ENCODE peak calls at places on chromosome 13, in seven cellular contexts. A is suprapubic skin; H is heart left ventricle; U is lower lobe of right lung; I is naive thymus-derived CD4-positive, alpha-beta T cell; C is cardiac muscle cell; F is effector memory CD4-positive, alpha-beta T cell. R is an unnamed sample.

GRCh38 chr13:114077938-114078335 is 54.5 kb downstream of the RASA3 start:
- DNase-seq in A (peak; percentile 74), H (no peak), U (peak; percentile 38), I (no peak), C (peak; percentile 74), F (no peak), R (no peak)

GRCh38 chr13:34567558-34567957 is 374.5 kb upstream of the NBEA start:
- DNase-seq in A (no peak), H (no peak), U (no peak), I (no peak), C (no peak), F (no peak), R (no peak)

GRCh38 chr13:59623516-59623915 is 540.2 kb downstream of the DIAPH3 start:
- DNase-seq in A (no peak), H (no peak), U (no peak), I (no peak), C (no peak), F (no peak), R (no peak)

GRCh38 chr13:25708268-25708667 is 336.5 kb downstream of the ATP8A2 start:
- DNase-seq in A (no peak), H (no peak), U (no peak), I (no peak), C (no peak), F (no peak), R (no peak)

GRCh38 chr13:89554801-89555200 is 1792.7 kb upstream of the MIR17HG start:
- DNase-seq in A (no peak), H (no peak), U (no peak), I (no peak), C (no peak), F (no peak), R (no peak)

GRCh38 chr13:21902709-21903098 is 231.8 kb downstream of the FGF9 start:
- DNase-seq in A (no peak), H (no peak), U (no peak), I (no peak), C (no peak), F (no peak), R (no peak)

GRCh38 chr13:96159731-96160130 is 69.8 kb downstream of the HS6ST3 start:
- DNase-seq in A (no peak), H (no peak), U (no peak), I (no peak), C (no peak), F (no peak), R (no peak)

GRCh38 chr13:91878491-91878890 is 480.1 kb downstream of the GPC5 start:
- DNase-seq in A (no peak), H (no peak), U (no peak), I (no peak), C (no peak), F (no peak), R (no peak)

GRCh38 chr13:98343461-98343860 is 166.4 kb upstream of the RNF113B start:
- DNase-seq in A (no peak), H (no peak), U (no peak), I (no peak), C (no peak), F (no peak), R (no peak)

GRCh38 chr13:113437408-113438010 is 15.8 kb downstream of the ADPRHL1 start:
- DNase-seq in A (no peak), H (peak; percentile 15), U (peak; percentile 46), I (no peak), C (peak; percentile 12), F (no peak), R (peak; percentile 41)

GRCh38 chr13:97224544-97225324 is 2.6 kb downstream of the MBNL2 start:
- DNase-seq in A (no peak), H (peak; percentile 43), U (no peak), I (peak; percentile 56), C (peak; percentile 66), F (peak; percentile 14), R (no peak)

GRCh38 chr13:74201530-74201929 is 67.3 kb upstream of the KLF12 start:
- DNase-seq in A (no peak), H (no peak), U (no peak), I (no peak), C (no peak), F (no peak), R (no peak)

GRCh38 chr13:72384879-72385278 is 342.6 kb downstream of the MZT1 start:
- DNase-seq in A (no peak), H (no peak), U (no peak), I (no peak), C (peak; percentile 64), F (no peak), R (no peak)

GRCh38 chr13:25306671-25307464 is 5.4 kb downstream of the NUP58 start:
- DNase-seq in A (no peak), H (no peak), U (no peak), I (no peak), C (no peak), F (no peak), R (no peak)

GRCh38 chr13:45434556-45435371 is 16.6 kb upstream of the SLC25A30 start:
- DNase-seq in A (no peak), H (no peak), U (no peak), I (no peak), C (no peak), F (no peak), R (no peak)

GRCh38 chr13:44652223-44652622 is 76.1 kb upstream of the TSC22D1 start:
- DNase-seq in A (no peak), H (no peak), U (no peak), I (no peak), C (no peak), F (no peak), R (no peak)

GRCh38 chr13:87344176-87344575 is 327.0 kb upstream of the SLITRK5 start:
- DNase-seq in A (no peak), H (no peak), U (no peak), I (no peak), C (no peak), F (no peak), R (no peak)

GRCh38 chr13:109204657-109205056 is 575.2 kb downstream of the MYO16 start:
- DNase-seq in A (no peak), H (no peak), U (no peak), I (no peak), C (no peak), F (no peak), R (no peak)

GRCh38 chr13:110676511-110677204 is 29.3 kb downstream of the CARS2 start:
- DNase-seq in A (no peak), H (peak; percentile 29), U (no peak), I (no peak), C (no peak), F (no peak), R (no peak)

GRCh38 chr13:111555906-111556305 is 235.5 kb downstream of the TEX29 start:
- DNase-seq in A (no peak), H (no peak), U (no peak), I (no peak), C (no peak), F (no peak), R (no peak)

GRCh38 chr13:41520016-41520698 is 62.8 kb downstream of the RGCC start:
- DNase-seq in A (no peak), H (no peak), U (no peak), I (no peak), C (no peak), F (no peak), R (no peak)

GRCh38 chr13:45521292-45521691 is 56.6 kb downstream of the COG3 start:
- DNase-seq in A (no peak), H (no peak), U (no peak), I (no peak), C (peak; percentile 10), F (no peak), R (no peak)

GRCh38 chr13:66926200-66926850 is 303.8 kb downstream of the PCDH9 start:
- DNase-seq in A (no peak), H (no peak), U (no peak), I (no peak), C (no peak), F (no peak), R (no peak)

GRCh38 chr13:109166807-109167206 is 537.4 kb downstream of the MYO16 start:
- DNase-seq in A (no peak), H (peak; percentile 39), U (no peak), I (no peak), C (no peak), F (no peak), R (no peak)

DNA sequence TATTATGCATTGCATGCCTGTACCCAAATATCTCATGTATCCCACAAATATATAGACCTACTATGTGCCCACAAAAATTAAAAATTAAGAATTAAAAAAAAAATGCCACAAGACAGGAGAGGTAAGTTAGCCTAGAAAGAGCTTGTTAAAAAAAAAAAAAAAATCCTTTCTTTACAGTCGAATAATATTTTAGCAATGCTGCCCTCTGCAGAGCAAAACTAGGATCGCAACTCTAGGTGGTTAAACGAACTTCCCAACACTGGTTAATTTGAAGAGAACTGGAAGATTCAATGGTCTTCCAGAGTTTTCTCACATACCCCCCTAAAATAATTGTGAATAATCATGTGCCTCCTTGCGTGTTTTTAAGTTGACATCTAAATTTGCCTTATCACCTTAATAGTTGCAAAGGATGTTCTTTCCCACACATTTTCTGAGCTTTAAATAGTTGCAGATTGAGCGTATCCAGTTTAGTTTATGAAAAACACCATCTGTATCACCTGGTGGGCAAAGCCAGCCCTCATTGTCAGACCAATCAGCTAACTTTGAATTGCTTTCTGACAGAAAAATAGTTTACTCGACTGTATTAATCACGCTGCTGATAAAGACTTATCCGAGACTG is 47.4 kb upstream of the RCBTB2 start:
- DNase-seq in A (no peak), H (peak; percentile 68), U (no peak), I (peak; percentile 47), C (peak; percentile 78), F (peak; percentile 47), R (no peak)
- H3K4me1 ChIP-seq in A (peaks cover 44% of the 10 kb centered on the region), H (peaks cover 3% of the 10 kb centered on the region), U (peaks cover 29% of the 10 kb centered on the region), I (peaks cover 6% of the 10 kb centered on the region), C (peaks cover 6% of the 10 kb centered on the region), F (peaks cover 6% of the 10 kb centered on the region), R (peaks cover 8% of the 10 kb centered on the region)

GRCh38 chr13:29427937-29428309 is 167.6 kb downstream of the SLC7A1 start:
- DNase-seq in A (no peak), H (no peak), U (no peak), I (no peak), C (no peak), F (no peak), R (no peak)
- H3K4me3 ChIP-seq in A (peak overlapping the region; percentile 37), H (peak overlapping the region; percentile 65), U (peak overlapping the region; percentile 33), I (no peak overlapping the region), C (peak overlapping the region; percentile 81), F (no peak overlapping the region), R (peak overlapping the region; percentile 7)

DNA sequence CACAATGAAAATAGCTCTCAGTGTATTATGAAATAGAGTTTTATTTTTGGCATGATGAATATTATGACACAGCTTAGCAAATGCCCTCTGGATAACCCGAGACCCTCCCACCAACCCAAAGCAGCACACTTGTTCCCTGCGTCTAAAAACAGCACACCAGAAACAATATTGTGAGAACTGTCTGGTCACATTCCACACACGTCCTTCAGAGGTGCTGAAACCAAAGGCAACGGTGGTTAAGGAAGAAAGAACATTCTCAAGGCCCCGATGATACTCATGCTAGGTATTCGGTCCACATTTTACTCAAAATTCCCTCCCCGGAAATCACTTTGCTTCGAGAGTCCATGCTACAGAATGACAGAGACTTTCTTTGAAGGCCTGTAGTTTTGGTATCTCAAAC is 156.7 kb downstream of the SLC7A1 start:
- DNase-seq in A (no peak), H (peak; percentile 70), U (no peak), I (no peak), C (peak; percentile 39), F (no peak), R (no peak)
- H3K27ac ChIP-seq in A (no peak overlapping the region), H (peak overlapping the region; percentile 90), U (no peak overlapping the region), I (no peak overlapping the region), C (peak overlapping the region; percentile 96), F (no peak overlapping the region), R (no peak overlapping the region)

DNA sequence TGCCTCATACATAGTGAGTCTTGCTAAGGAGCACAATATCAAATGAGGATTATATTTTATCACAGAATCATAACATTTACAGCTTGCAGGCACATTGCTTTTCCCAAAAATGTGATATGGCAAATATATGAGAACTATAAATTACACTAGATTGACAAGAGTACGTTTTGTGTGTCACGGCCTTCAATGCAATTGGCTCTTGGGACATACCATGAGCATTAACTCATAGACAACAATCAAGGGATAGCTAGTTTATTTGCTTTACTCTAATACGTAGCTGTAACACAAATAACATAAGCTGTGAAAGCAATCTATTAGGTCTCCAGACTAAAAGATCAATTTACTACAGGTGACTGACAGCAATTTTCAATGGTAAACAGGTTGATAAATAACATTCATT is 17.8 kb downstream of the LHFPL6 start:
- DNase-seq in A (no peak), H (no peak), U (no peak), I (no peak), C (no peak), F (no peak), R (no peak)
- H3K4me1 ChIP-seq in A (no peaks in the 10 kb centered on the region), H (no peaks in the 10 kb centered on the region), U (peaks cover 9% of the 10 kb centered on the region), I (no peaks in the 10 kb centered on the region), C (no peaks in the 10 kb centered on the region), F (no peaks in the 10 kb centered on the region), R (peaks cover 3% of the 10 kb centered on the region)

R was measured in RWPE2.